ENCODE peak calls at places on chromosomes 1 and 21, in five cellular contexts. One of them, this sample, is unnamed.

GRCh38 chr1:153431928-153432327 is 15.6 kb downstream of the S100A7A start:
- DNase-seq in prostate gland: no peak
- DNase-seq in HS-5: no peak
- DNase-seq in ecto neural progenitor cell: no peak
- DNase-seq in stimulated activated CD4-positive, alpha-beta T cell treated with anti-CD3 and anti-CD28 coated beads, Interleukin-15, amount 100 ng/mL, for 1 hour: no peak
- DNase-seq in this sample: no peak

GRCh38 chr1:184648160-184648855 is 106.3 kb downstream of the EDEM3 start:
- DNase-seq in prostate gland: no peak
- DNase-seq in HS-5: no peak
- DNase-seq in ecto neural progenitor cell: no peak
- DNase-seq in stimulated activated CD4-positive, alpha-beta T cell treated with anti-CD3 and anti-CD28 coated beads, Interleukin-15, amount 100 ng/mL, for 1 hour: no peak
- DNase-seq in this sample: no peak

GRCh38 chr1:174150499-174150898 is 8.8 kb upstream of the RABGAP1L start:
- DNase-seq in prostate gland: no peak
- DNase-seq in HS-5: no peak
- DNase-seq in ecto neural progenitor cell: no peak
- DNase-seq in stimulated activated CD4-positive, alpha-beta T cell treated with anti-CD3 and anti-CD28 coated beads, Interleukin-15, amount 100 ng/mL, for 1 hour: no peak
- DNase-seq in this sample: no peak

GRCh38 chr1:85277027-85277625 is 694 bp upstream of the BCL10 start:
- DNase-seq in prostate gland: no peak
- DNase-seq in HS-5: no peak
- DNase-seq in ecto neural progenitor cell: no peak
- DNase-seq in stimulated activated CD4-positive, alpha-beta T cell treated with anti-CD3 and anti-CD28 coated beads, Interleukin-15, amount 100 ng/mL, for 1 hour: no peak
- DNase-seq in this sample: no peak

GRCh38 chr1:24503870-24504523 is 1.4 kb downstream of the RCAN3 start:
- DNase-seq in prostate gland: no peak
- DNase-seq in HS-5: no peak
- DNase-seq in ecto neural progenitor cell: no peak
- DNase-seq in stimulated activated CD4-positive, alpha-beta T cell treated with anti-CD3 and anti-CD28 coated beads, Interleukin-15, amount 100 ng/mL, for 1 hour: no peak
- DNase-seq in this sample: no peak

GRCh38 chr1:31232689-31233088 is 7.0 kb downstream of the NKAIN1 start:
- DNase-seq in prostate gland: no peak
- DNase-seq in HS-5: no peak
- DNase-seq in ecto neural progenitor cell: no peak
- DNase-seq in stimulated activated CD4-positive, alpha-beta T cell treated with anti-CD3 and anti-CD28 coated beads, Interleukin-15, amount 100 ng/mL, for 1 hour: no peak
- DNase-seq in this sample: no peak

GRCh38 chr1:231518485-231519035 is 9.9 kb upstream of the TSNAX start:
- DNase-seq in prostate gland: no peak
- DNase-seq in HS-5: no peak
- DNase-seq in ecto neural progenitor cell: no peak
- DNase-seq in stimulated activated CD4-positive, alpha-beta T cell treated with anti-CD3 and anti-CD28 coated beads, Interleukin-15, amount 100 ng/mL, for 1 hour: no peak
- DNase-seq in this sample: no peak

GRCh38 chr1:206939841-206940587 is 6.3 kb downstream of the PIGR start:
- DNase-seq in prostate gland: peak; percentile 26
- DNase-seq in HS-5: no peak
- DNase-seq in ecto neural progenitor cell: no peak
- DNase-seq in stimulated activated CD4-positive, alpha-beta T cell treated with anti-CD3 and anti-CD28 coated beads, Interleukin-15, amount 100 ng/mL, for 1 hour: no peak
- DNase-seq in this sample: no peak

GRCh38 chr1:115474166-115474565 is 136.1 kb upstream of the NGF start:
- DNase-seq in prostate gland: no peak
- DNase-seq in HS-5: no peak
- DNase-seq in ecto neural progenitor cell: peak; percentile 28
- DNase-seq in stimulated activated CD4-positive, alpha-beta T cell treated with anti-CD3 and anti-CD28 coated beads, Interleukin-15, amount 100 ng/mL, for 1 hour: no peak
- DNase-seq in this sample: peak; percentile 71

GRCh38 chr1:169119405-169119804 is 12.9 kb downstream of the ATP1B1 start:
- DNase-seq in prostate gland: no peak
- DNase-seq in HS-5: no peak
- DNase-seq in ecto neural progenitor cell: no peak
- DNase-seq in stimulated activated CD4-positive, alpha-beta T cell treated with anti-CD3 and anti-CD28 coated beads, Interleukin-15, amount 100 ng/mL, for 1 hour: no peak
- DNase-seq in this sample: no peak

GRCh38 chr21:25986928-25987327 is 183.6 kb downstream of the APP start:
- DNase-seq in prostate gland: no peak
- DNase-seq in HS-5: no peak
- DNase-seq in ecto neural progenitor cell: no peak
- DNase-seq in stimulated activated CD4-positive, alpha-beta T cell treated with anti-CD3 and anti-CD28 coated beads, Interleukin-15, amount 100 ng/mL, for 1 hour: no peak
- DNase-seq in this sample: no peak